ENCODE peak calls at places on chromosomes 5 and 9, in eight cellular contexts. One of them, this sample, is unnamed.
A peak's percentile ranks its signal among the peaks of the same experiment; 100 is the strongest.

GRCh38 chr5:71600783-71601182 is 13.6 kb downstream of the MCCC2 start:
- DNase-seq in adrenal gland: no peak
- DNase-seq in A549: no peak
- DNase-seq in sigmoid colon: no peak
- DNase-seq in ovary: no peak
- DNase-seq in heart left ventricle: no peak
- DNase-seq in gastrocnemius medialis: no peak
- DNase-seq in testis: no peak
- DNase-seq in this sample: no peak

GRCh38 chr9:95080961-95081658 is 236.4 kb downstream of the FANCC start:
- DNase-seq in adrenal gland: no peak
- DNase-seq in A549: no peak
- DNase-seq in sigmoid colon: peak; percentile 64
- DNase-seq in ovary: no peak
- DNase-seq in heart left ventricle: no peak
- DNase-seq in gastrocnemius medialis: peak; percentile 36
- DNase-seq in testis: no peak
- DNase-seq in this sample: no peak

GRCh38 chr5:136025900-136026299 is 2.9 kb upstream of the TGFBI start:
- DNase-seq in adrenal gland: no peak
- DNase-seq in A549: no peak
- DNase-seq in sigmoid colon: peak; percentile 77
- DNase-seq in ovary: no peak
- DNase-seq in heart left ventricle: peak; percentile 71
- DNase-seq in gastrocnemius medialis: no peak
- DNase-seq in testis: peak; percentile 43
- DNase-seq in this sample: no peak

GRCh38 chr5:180605554-180606214 is 14.4 kb upstream of the SCGB3A1 start:
- DNase-seq in adrenal gland: peak; percentile 40
- DNase-seq in A549: peak; percentile 61
- DNase-seq in sigmoid colon: peak; percentile 49
- DNase-seq in ovary: no peak
- DNase-seq in heart left ventricle: no peak
- DNase-seq in gastrocnemius medialis: no peak
- DNase-seq in testis: peak; percentile 82
- DNase-seq in this sample: no peak

GRCh38 chr9:8877753-8878494 is 1078.3 kb upstream of the DMAC1 start:
- DNase-seq in adrenal gland: no peak
- DNase-seq in A549: no peak
- DNase-seq in sigmoid colon: no peak
- DNase-seq in ovary: no peak
- DNase-seq in heart left ventricle: no peak
- DNase-seq in gastrocnemius medialis: no peak
- DNase-seq in testis: no peak
- DNase-seq in this sample: no peak

GRCh38 chr5:146903789-146904188 is 25.2 kb upstream of the PPP2R2B start:
- DNase-seq in adrenal gland: no peak
- DNase-seq in A549: no peak
- DNase-seq in sigmoid colon: no peak
- DNase-seq in ovary: no peak
- DNase-seq in heart left ventricle: no peak
- DNase-seq in gastrocnemius medialis: no peak
- DNase-seq in testis: no peak
- DNase-seq in this sample: no peak

GRCh38 chr5:116614603-116614920 is 39.9 kb upstream of the SEMA6A start:
- DNase-seq in adrenal gland: no peak
- DNase-seq in A549: no peak
- DNase-seq in sigmoid colon: no peak
- DNase-seq in ovary: no peak
- DNase-seq in heart left ventricle: no peak
- DNase-seq in gastrocnemius medialis: no peak
- DNase-seq in testis: no peak
- DNase-seq in this sample: no peak

GRCh38 chr5:129905467-129906176 is 1.4 kb downstream of the CHSY3 start:
- DNase-seq in adrenal gland: no peak
- DNase-seq in A549: no peak
- DNase-seq in sigmoid colon: peak; percentile 65
- DNase-seq in ovary: no peak
- DNase-seq in heart left ventricle: no peak
- DNase-seq in gastrocnemius medialis: no peak
- DNase-seq in testis: peak; percentile 20
- DNase-seq in this sample: no peak

GRCh38 chr9:95506438-95506691 is 10.4 kb downstream of the PTCH1 start:
- DNase-seq in adrenal gland: peak; percentile 40
- DNase-seq in A549: peak; percentile 27
- DNase-seq in sigmoid colon: no peak
- DNase-seq in ovary: peak; percentile 51
- DNase-seq in heart left ventricle: peak; percentile 52
- DNase-seq in gastrocnemius medialis: peak; percentile 28
- DNase-seq in testis: peak; percentile 44
- DNase-seq in this sample: no peak

GRCh38 chr9:94054731-94055130 is 29.5 kb upstream of the PTPDC1 start:
- DNase-seq in adrenal gland: no peak
- DNase-seq in A549: no peak
- DNase-seq in sigmoid colon: peak; percentile 72
- DNase-seq in ovary: no peak
- DNase-seq in heart left ventricle: no peak
- DNase-seq in gastrocnemius medialis: no peak
- DNase-seq in testis: no peak
- DNase-seq in this sample: no peak

GRCh38 chr5:105754056-105754455 is 1916.7 kb downstream of the EFNA5 start:
- DNase-seq in adrenal gland: no peak
- DNase-seq in A549: no peak
- DNase-seq in sigmoid colon: no peak
- DNase-seq in ovary: no peak
- DNase-seq in heart left ventricle: no peak
- DNase-seq in gastrocnemius medialis: no peak
- DNase-seq in testis: no peak
- DNase-seq in this sample: no peak

GRCh38 chr5:84202136-84202535 is 182.5 kb downstream of the EDIL3 start:
- DNase-seq in adrenal gland: no peak
- DNase-seq in A549: no peak
- DNase-seq in sigmoid colon: no peak
- DNase-seq in ovary: no peak
- DNase-seq in heart left ventricle: no peak
- DNase-seq in gastrocnemius medialis: no peak
- DNase-seq in testis: no peak
- DNase-seq in this sample: no peak

GRCh38 chr5:78586251-78586650 is 62.3 kb downstream of the LHFPL2 start:
- DNase-seq in adrenal gland: no peak
- DNase-seq in A549: no peak
- DNase-seq in sigmoid colon: no peak
- DNase-seq in ovary: no peak
- DNase-seq in heart left ventricle: no peak
- DNase-seq in gastrocnemius medialis: peak; percentile 40
- DNase-seq in testis: no peak
- DNase-seq in this sample: no peak

GRCh38 chr5:177300236-177300880 is 3.2 kb downstream of the RAB24 start:
- DNase-seq in adrenal gland: no peak
- DNase-seq in A549: no peak
- DNase-seq in sigmoid colon: peak; percentile 76
- DNase-seq in ovary: no peak
- DNase-seq in heart left ventricle: peak; percentile 82
- DNase-seq in gastrocnemius medialis: no peak
- DNase-seq in testis: no peak
- DNase-seq in this sample: no peak

GRCh38 chr5:92969781-92970237 is 611.2 kb downstream of the NR2F1-AS1 start:
- DNase-seq in adrenal gland: no peak
- DNase-seq in A549: no peak
- DNase-seq in sigmoid colon: no peak
- DNase-seq in ovary: no peak
- DNase-seq in heart left ventricle: no peak
- DNase-seq in gastrocnemius medialis: no peak
- DNase-seq in testis: no peak
- DNase-seq in this sample: no peak

GRCh38 chr9:134040831-134041648 is 15.8 kb downstream of the BRD3OS start:
- DNase-seq in adrenal gland: peak; percentile 47
- DNase-seq in A549: no peak
- DNase-seq in sigmoid colon: no peak
- DNase-seq in ovary: no peak
- DNase-seq in heart left ventricle: no peak
- DNase-seq in gastrocnemius medialis: no peak
- DNase-seq in testis: no peak
- DNase-seq in this sample: no peak

GRCh38 chr5:164742025-164742424 is 1236.6 kb downstream of the MAT2B start:
- DNase-seq in adrenal gland: no peak
- DNase-seq in A549: no peak
- DNase-seq in sigmoid colon: no peak
- DNase-seq in ovary: no peak
- DNase-seq in heart left ventricle: no peak
- DNase-seq in gastrocnemius medialis: no peak
- DNase-seq in testis: no peak
- DNase-seq in this sample: no peak

GRCh38 chr5:53425598-53426516 is 54.6 kb upstream of the FST start:
- DNase-seq in adrenal gland: no peak
- DNase-seq in A549: no peak
- DNase-seq in sigmoid colon: no peak
- DNase-seq in ovary: no peak
- DNase-seq in heart left ventricle: no peak
- DNase-seq in gastrocnemius medialis: no peak
- DNase-seq in testis: peak; percentile 18
- DNase-seq in this sample: no peak

GRCh38 chr5:104800440-104801048 is 1238.0 kb upstream of the NUDT12 start:
- DNase-seq in adrenal gland: no peak
- DNase-seq in A549: no peak
- DNase-seq in sigmoid colon: no peak
- DNase-seq in ovary: no peak
- DNase-seq in heart left ventricle: no peak
- DNase-seq in gastrocnemius medialis: no peak
- DNase-seq in testis: no peak
- DNase-seq in this sample: no peak

GRCh38 chr9:105291422-105291859 is 47.0 kb downstream of the SLC44A1 start:
- DNase-seq in adrenal gland: no peak
- DNase-seq in A549: no peak
- DNase-seq in sigmoid colon: no peak
- DNase-seq in ovary: no peak
- DNase-seq in heart left ventricle: no peak
- DNase-seq in gastrocnemius medialis: no peak
- DNase-seq in testis: no peak
- DNase-seq in this sample: no peak

GRCh38 chr5:149015561-149015960 is 47.3 kb downstream of the SH3TC2 start:
- DNase-seq in adrenal gland: no peak
- DNase-seq in A549: no peak
- DNase-seq in sigmoid colon: no peak
- DNase-seq in ovary: no peak
- DNase-seq in heart left ventricle: no peak
- DNase-seq in gastrocnemius medialis: no peak
- DNase-seq in testis: no peak
- DNase-seq in this sample: no peak

GRCh38 chr9:92590386-92590785 is 54.6 kb upstream of the ECM2 start:
- DNase-seq in adrenal gland: no peak
- DNase-seq in A549: no peak
- DNase-seq in sigmoid colon: peak; percentile 91
- DNase-seq in ovary: peak; percentile 70
- DNase-seq in heart left ventricle: peak; percentile 85
- DNase-seq in gastrocnemius medialis: peak; percentile 59
- DNase-seq in testis: peak; percentile 72
- DNase-seq in this sample: no peak

GRCh38 chr5:165370772-165371171 is 1865.4 kb downstream of the MAT2B start:
- DNase-seq in adrenal gland: no peak
- DNase-seq in A549: no peak
- DNase-seq in sigmoid colon: no peak
- DNase-seq in ovary: no peak
- DNase-seq in heart left ventricle: no peak
- DNase-seq in gastrocnemius medialis: no peak
- DNase-seq in testis: no peak
- DNase-seq in this sample: no peak

GRCh38 chr5:143216211-143216610 is 187.3 kb downstream of the NR3C1 start:
- DNase-seq in adrenal gland: no peak
- DNase-seq in A549: no peak
- DNase-seq in sigmoid colon: no peak
- DNase-seq in ovary: no peak
- DNase-seq in heart left ventricle: no peak
- DNase-seq in gastrocnemius medialis: no peak
- DNase-seq in testis: no peak
- DNase-seq in this sample: no peak
- H3K4me1 ChIP-seq in adrenal gland: no peaks in the 10 kb centered on the region
- H3K4me1 ChIP-seq in A549: peaks cover 28% of the 10 kb centered on the region
- H3K4me1 ChIP-seq in sigmoid colon: peaks cover 20% of the 10 kb centered on the region
- H3K4me1 ChIP-seq in ovary: no peaks in the 10 kb centered on the region
- H3K4me1 ChIP-seq in heart left ventricle: peaks cover 6% of the 10 kb centered on the region
- H3K4me1 ChIP-seq in gastrocnemius medialis: peaks cover 46% of the 10 kb centered on the region
- H3K4me1 ChIP-seq in testis: peaks cover 4% of the 10 kb centered on the region
- H3K4me1 ChIP-seq in this sample: peaks cover 47% of the 10 kb centered on the region

DNA sequence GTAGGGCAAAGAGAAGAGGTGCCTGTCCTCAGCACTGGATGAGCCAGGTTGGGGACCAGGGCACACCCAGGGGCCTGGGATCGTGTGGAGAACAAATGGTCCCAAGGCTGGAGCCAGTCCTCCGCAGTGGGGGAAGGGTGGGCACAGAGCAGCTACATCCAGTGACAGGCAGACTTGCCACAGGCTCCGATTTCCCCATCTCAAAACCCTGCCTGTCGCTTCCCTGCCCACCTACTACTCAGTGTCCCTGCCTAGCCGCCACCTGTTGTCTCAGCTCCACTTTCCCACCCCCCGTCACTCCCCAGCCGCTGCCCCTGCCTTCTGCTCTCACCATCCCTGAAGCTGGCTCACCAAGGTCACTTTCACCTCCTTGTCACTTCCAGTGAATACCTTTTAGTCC is 13.9 kb upstream of the ENHO start:
- DNase-seq in adrenal gland: no peak
- DNase-seq in A549: no peak
- DNase-seq in sigmoid colon: peak; percentile 39
- DNase-seq in ovary: no peak
- DNase-seq in heart left ventricle: no peak
- DNase-seq in gastrocnemius medialis: no peak
- DNase-seq in testis: peak; percentile 13
- DNase-seq in this sample: no peak
- TF ChIP-seq POLR2A in adrenal gland: no peak
- TF ChIP-seq POLR2A in A549: no peak
- TF ChIP-seq POLR2A in sigmoid colon: no peak
- TF ChIP-seq POLR2A in ovary: no peak
- TF ChIP-seq POLR2A in heart left ventricle: no peak
- TF ChIP-seq POLR2A in gastrocnemius medialis: no peak
- TF ChIP-seq POLR2A in testis: no peak
- TF ChIP-seq POLR2A in this sample: no peak

GRCh38 chr5:140236896-140237598 is 62.1 kb downstream of the CYSTM1 start:
- DNase-seq in adrenal gland: peak; percentile 9
- DNase-seq in A549: no peak
- DNase-seq in sigmoid colon: no peak
- DNase-seq in ovary: no peak
- DNase-seq in heart left ventricle: no peak
- DNase-seq in gastrocnemius medialis: no peak
- DNase-seq in testis: no peak
- DNase-seq in this sample: no peak
- H3K4me1 ChIP-seq in adrenal gland: peaks cover 44% of the 10 kb centered on the region
- H3K4me1 ChIP-seq in A549: peaks cover 20% of the 10 kb centered on the region
- H3K4me1 ChIP-seq in sigmoid colon: peaks cover 30% of the 10 kb centered on the region
- H3K4me1 ChIP-seq in ovary: peaks cover 14% of the 10 kb centered on the region
- H3K4me1 ChIP-seq in heart left ventricle: peaks cover 19% of the 10 kb centered on the region
- H3K4me1 ChIP-seq in gastrocnemius medialis: peaks cover 87% of the 10 kb centered on the region
- H3K4me1 ChIP-seq in testis: peaks cover 14% of the 10 kb centered on the region
- H3K4me1 ChIP-seq in this sample: peaks cover 28% of the 10 kb centered on the region

DNA sequence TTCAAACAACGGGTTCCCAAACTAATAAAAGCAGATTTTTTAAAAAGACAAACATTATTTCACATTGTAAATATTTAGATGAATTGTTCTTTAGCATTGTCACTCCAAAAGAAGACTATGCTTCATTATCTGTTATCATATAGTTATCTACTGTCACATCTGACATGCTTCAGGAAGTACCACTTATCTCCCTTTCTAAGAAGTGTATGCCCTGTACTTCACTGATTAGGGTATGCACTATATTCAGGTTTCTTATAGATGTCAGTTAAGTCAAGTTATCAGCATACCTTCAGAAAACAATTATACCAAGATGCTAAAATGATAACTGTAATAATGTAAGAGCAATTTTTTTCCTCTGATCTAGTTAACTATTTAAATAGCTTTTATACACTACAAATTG is 40.4 kb downstream of the LMBRD2 start:
- DNase-seq in adrenal gland: no peak
- DNase-seq in A549: no peak
- DNase-seq in sigmoid colon: no peak
- DNase-seq in ovary: no peak
- DNase-seq in heart left ventricle: no peak
- DNase-seq in gastrocnemius medialis: no peak
- DNase-seq in testis: no peak
- DNase-seq in this sample: no peak
- TF ChIP-seq POLR2A in adrenal gland: no peak
- TF ChIP-seq POLR2A in A549: no peak
- TF ChIP-seq POLR2A in sigmoid colon: no peak
- TF ChIP-seq POLR2A in ovary: no peak
- TF ChIP-seq POLR2A in heart left ventricle: no peak
- TF ChIP-seq POLR2A in gastrocnemius medialis: no peak
- TF ChIP-seq POLR2A in testis: no peak
- TF ChIP-seq POLR2A in this sample: no peak